ENCODE peak calls at places on chromosomes 11 and 22, in six cellular contexts. One of them, this sample, is unnamed. For H3K27me3, the result is how much of the 10 kb centered on the place peaks cover.

GRCh38 chr11:79419120-79419519 is 21.7 kb downstream of the TENM4 start:
- DNase-seq in esophagus squamous epithelium: no peak
- DNase-seq in brain microvascular endothelial cell: peak
- DNase-seq in fibroblast of lung: peak
- DNase-seq in esophagus muscularis mucosa: no peak
- DNase-seq in tibial nerve: no peak
- DNase-seq in this sample: no peak

GRCh38 chr11:84645988-84646689 is 981.0 kb downstream of the DLG2 start:
- DNase-seq in fibroblast of lung: no peak
- DNase-seq in esophagus squamous epithelium: no peak
- DNase-seq in tibial nerve: no peak
- DNase-seq in esophagus muscularis mucosa: no peak
- DNase-seq in brain microvascular endothelial cell: no peak
- DNase-seq in this sample: no peak

GRCh38 chr11:2983908-2984307 is 8.2 kb downstream of the NAP1L4 start:
- DNase-seq in fibroblast of lung: no peak
- DNase-seq in esophagus squamous epithelium: no peak
- DNase-seq in tibial nerve: no peak
- DNase-seq in brain microvascular endothelial cell: no peak
- DNase-seq in esophagus muscularis mucosa: no peak
- DNase-seq in this sample: no peak

GRCh38 chr11:47234669-47235075 is 13.9 kb downstream of the ACP2 start:
- DNase-seq in brain microvascular endothelial cell: peak
- DNase-seq in esophagus muscularis mucosa: no peak
- DNase-seq in esophagus squamous epithelium: no peak
- DNase-seq in tibial nerve: no peak
- DNase-seq in fibroblast of lung: no peak
- DNase-seq in this sample: no peak

GRCh38 chr22:36578619-36579018 is 49.7 kb upstream of the EIF3D start:
- DNase-seq in tibial nerve: no peak
- DNase-seq in esophagus muscularis mucosa: no peak
- DNase-seq in esophagus squamous epithelium: no peak
- DNase-seq in fibroblast of lung: no peak
- DNase-seq in brain microvascular endothelial cell: no peak
- DNase-seq in this sample: no peak

GRCh38 chr11:64845125-64845735 is 777 bp upstream of the CDC42BPG start:
- DNase-seq in esophagus muscularis mucosa: no peak
- DNase-seq in fibroblast of lung: no peak
- DNase-seq in esophagus squamous epithelium: no peak
- DNase-seq in tibial nerve: no peak
- DNase-seq in brain microvascular endothelial cell: no peak
- DNase-seq in this sample: no peak

GRCh38 chr11:107780775-107781174 is 68.9 kb upstream of the SLN start:
- DNase-seq in esophagus muscularis mucosa: no peak
- DNase-seq in tibial nerve: no peak
- DNase-seq in fibroblast of lung: peak
- DNase-seq in esophagus squamous epithelium: no peak
- DNase-seq in brain microvascular endothelial cell: no peak
- DNase-seq in this sample: no peak

GRCh38 chr11:3147257-3147619 is 17.9 kb downstream of the OSBPL5 start:
- DNase-seq in brain microvascular endothelial cell: no peak
- DNase-seq in esophagus muscularis mucosa: no peak
- DNase-seq in fibroblast of lung: peak
- DNase-seq in tibial nerve: no peak
- DNase-seq in esophagus squamous epithelium: no peak
- DNase-seq in this sample: peak

GRCh38 chr22:50218996-50219727 is 18.4 kb downstream of the SELENOO start:
- DNase-seq in esophagus squamous epithelium: no peak
- DNase-seq in tibial nerve: peak
- DNase-seq in brain microvascular endothelial cell: peak
- DNase-seq in esophagus muscularis mucosa: no peak
- DNase-seq in fibroblast of lung: peak
- DNase-seq in this sample: no peak

GRCh38 chr11:113894421-113894996 is 10.1 kb upstream of the HTR3B start:
- DNase-seq in brain microvascular endothelial cell: no peak
- DNase-seq in tibial nerve: no peak
- DNase-seq in esophagus squamous epithelium: no peak
- DNase-seq in fibroblast of lung: no peak
- DNase-seq in esophagus muscularis mucosa: no peak
- DNase-seq in this sample: peak

GRCh38 chr11:114617157-114618124 is 21.9 kb upstream of the NXPE4 start:
- DNase-seq in fibroblast of lung: no peak
- DNase-seq in brain microvascular endothelial cell: no peak
- DNase-seq in tibial nerve: no peak
- DNase-seq in esophagus squamous epithelium: no peak
- DNase-seq in esophagus muscularis mucosa: peak
- DNase-seq in this sample: no peak

GRCh38 chr11:70170596-70171210 is 32.4 kb upstream of the FADD start:
- DNase-seq in tibial nerve: no peak
- DNase-seq in brain microvascular endothelial cell: no peak
- DNase-seq in esophagus squamous epithelium: no peak
- DNase-seq in fibroblast of lung: no peak
- DNase-seq in esophagus muscularis mucosa: no peak
- DNase-seq in this sample: no peak

GRCh38 chr11:92826136-92826535 is 143.3 kb upstream of the MTNR1B start:
- DNase-seq in esophagus muscularis mucosa: no peak
- DNase-seq in brain microvascular endothelial cell: peak
- DNase-seq in fibroblast of lung: peak
- DNase-seq in esophagus squamous epithelium: no peak
- DNase-seq in tibial nerve: no peak
- DNase-seq in this sample: no peak

GRCh38 chr22:38069372-38070249 is 12.4 kb downstream of the PICK1 start:
- DNase-seq in esophagus muscularis mucosa: no peak
- DNase-seq in tibial nerve: peak
- DNase-seq in esophagus squamous epithelium: no peak
- DNase-seq in fibroblast of lung: peak
- DNase-seq in brain microvascular endothelial cell: peak
- DNase-seq in this sample: peak

GRCh38 chr22:40703731-40704130 is 24.4 kb downstream of the MCHR1 start:
- DNase-seq in esophagus muscularis mucosa: no peak
- DNase-seq in fibroblast of lung: no peak
- DNase-seq in esophagus squamous epithelium: no peak
- DNase-seq in brain microvascular endothelial cell: no peak
- DNase-seq in tibial nerve: no peak
- DNase-seq in this sample: no peak

GRCh38 chr11:100719809-100720221 is 32.7 kb downstream of the ARHGAP42 start:
- DNase-seq in tibial nerve: peak
- DNase-seq in fibroblast of lung: peak
- DNase-seq in esophagus squamous epithelium: no peak
- DNase-seq in brain microvascular endothelial cell: peak
- DNase-seq in esophagus muscularis mucosa: no peak
- DNase-seq in this sample: no peak

GRCh38 chr11:93020248-93021088 is 51.0 kb downstream of the MTNR1B start:
- DNase-seq in brain microvascular endothelial cell: peak
- DNase-seq in fibroblast of lung: peak
- DNase-seq in esophagus muscularis mucosa: no peak
- DNase-seq in esophagus squamous epithelium: no peak
- DNase-seq in tibial nerve: no peak
- DNase-seq in this sample: no peak

GRCh38 chr11:73178681-73179080 is 36.6 kb upstream of the FCHSD2 start:
- DNase-seq in tibial nerve: no peak
- DNase-seq in brain microvascular endothelial cell: no peak
- DNase-seq in esophagus muscularis mucosa: no peak
- DNase-seq in fibroblast of lung: no peak
- DNase-seq in esophagus squamous epithelium: no peak
- DNase-seq in this sample: no peak

GRCh38 chr11:73176892-73177155 is 34.7 kb upstream of the FCHSD2 start:
- DNase-seq in esophagus muscularis mucosa: no peak
- DNase-seq in fibroblast of lung: no peak
- DNase-seq in tibial nerve: no peak
- DNase-seq in brain microvascular endothelial cell: no peak
- DNase-seq in esophagus squamous epithelium: no peak
- DNase-seq in this sample: no peak

GRCh38 chr11:73176145-73176891 is 34.2 kb upstream of the FCHSD2 start:
- DNase-seq in fibroblast of lung: no peak
- DNase-seq in esophagus squamous epithelium: no peak
- DNase-seq in esophagus muscularis mucosa: no peak
- DNase-seq in brain microvascular endothelial cell: no peak
- DNase-seq in tibial nerve: no peak
- DNase-seq in this sample: no peak

GRCh38 chr11:73178092-73178539 is 36.0 kb upstream of the FCHSD2 start:
- DNase-seq in fibroblast of lung: peak
- DNase-seq in brain microvascular endothelial cell: peak
- DNase-seq in esophagus squamous epithelium: peak
- DNase-seq in tibial nerve: peak
- DNase-seq in esophagus muscularis mucosa: peak
- DNase-seq in this sample: peak

GRCh38 chr11:73177380-73178091 is 35.4 kb upstream of the FCHSD2 start:
- DNase-seq in brain microvascular endothelial cell: no peak
- DNase-seq in tibial nerve: no peak
- DNase-seq in esophagus muscularis mucosa: no peak
- DNase-seq in esophagus squamous epithelium: no peak
- DNase-seq in fibroblast of lung: no peak
- DNase-seq in this sample: peak
- H3K27ac ChIP-seq in brain microvascular endothelial cell: no peak
- H3K27ac ChIP-seq in tibial nerve: peak
- H3K27ac ChIP-seq in esophagus muscularis mucosa: peak
- H3K27ac ChIP-seq in esophagus squamous epithelium: peak
- H3K27ac ChIP-seq in fibroblast of lung: no peak
- H3K27ac ChIP-seq in this sample: peak

DNA sequence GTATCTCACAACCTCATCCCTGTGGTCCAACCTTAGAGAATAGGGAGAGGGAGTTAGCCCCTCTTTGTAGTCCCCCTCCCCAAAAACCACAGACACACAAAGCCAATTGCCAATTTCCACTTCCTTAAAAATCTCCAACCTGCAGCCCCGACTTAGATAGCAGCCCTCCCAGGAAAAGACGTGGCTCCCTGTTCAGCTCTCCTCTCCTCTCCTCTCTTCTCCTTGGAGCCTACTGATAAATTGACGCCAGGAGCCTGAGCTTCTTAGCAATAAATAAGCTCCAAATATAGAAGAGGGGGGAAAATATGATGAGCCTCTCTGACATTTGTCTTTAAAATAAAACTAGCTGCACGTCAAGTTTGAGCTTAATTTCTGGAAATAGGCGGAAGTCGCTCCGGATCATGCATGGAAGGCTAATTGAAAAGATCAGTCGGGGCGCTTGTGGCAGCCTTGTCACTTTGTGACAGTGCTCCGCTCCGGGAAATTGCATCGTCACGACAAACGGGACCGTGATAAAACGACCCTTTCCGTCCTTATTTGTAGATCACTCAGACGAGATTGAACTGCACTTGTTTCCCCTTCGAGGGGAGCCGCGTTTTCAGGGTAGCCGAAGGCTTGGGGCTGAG is 7.2 kb downstream of the PAX6 start:
- DNase-seq in tibial nerve: no peak
- DNase-seq in esophagus squamous epithelium: no peak
- DNase-seq in esophagus muscularis mucosa: peak
- DNase-seq in brain microvascular endothelial cell: no peak
- DNase-seq in fibroblast of lung: no peak
- DNase-seq in this sample: no peak
- H3K27me3 ChIP-seq in tibial nerve: under half
- H3K27me3 ChIP-seq in esophagus squamous epithelium: half or more
- H3K27me3 ChIP-seq in esophagus muscularis mucosa: half or more
- H3K27me3 ChIP-seq in brain microvascular endothelial cell: half or more
- H3K27me3 ChIP-seq in fibroblast of lung: half or more
- H3K27me3 ChIP-seq in this sample: half or more

GRCh38 chr11:1030086-1030485 is 6.4 kb downstream of the MUC6 start:
- DNase-seq in brain microvascular endothelial cell: no peak
- DNase-seq in fibroblast of lung: no peak
- DNase-seq in tibial nerve: no peak
- DNase-seq in esophagus squamous epithelium: no peak
- DNase-seq in esophagus muscularis mucosa: no peak
- DNase-seq in this sample: no peak
- TF ChIP-seq CTCF in brain microvascular endothelial cell: no peak
- TF ChIP-seq CTCF in fibroblast of lung: no peak
- TF ChIP-seq CTCF in tibial nerve: no peak
- TF ChIP-seq CTCF in esophagus squamous epithelium: no peak
- TF ChIP-seq CTCF in esophagus muscularis mucosa: no peak
- TF ChIP-seq CTCF in this sample: no peak

DNA sequence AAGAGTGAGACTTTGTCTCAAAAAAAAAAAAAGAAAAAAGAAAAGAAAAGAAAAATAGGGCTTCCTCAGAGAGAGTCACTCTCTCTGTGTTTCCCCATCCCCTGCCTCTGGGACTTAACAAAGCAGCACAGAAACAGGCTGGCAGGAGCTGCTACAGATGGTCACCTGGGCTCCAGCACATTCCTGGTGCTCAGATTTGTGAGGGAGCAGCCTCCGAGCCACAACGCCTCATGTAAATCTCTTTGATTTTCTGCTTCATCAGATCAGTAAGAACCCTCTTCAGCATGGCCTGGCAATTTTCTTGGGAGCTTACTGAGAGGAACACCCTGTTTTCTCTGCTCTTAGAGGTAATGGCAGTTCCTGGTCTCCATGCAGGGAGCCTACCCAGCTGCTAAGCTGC is 15.2 kb upstream of the LDHA start:
- DNase-seq in fibroblast of lung: no peak
- DNase-seq in tibial nerve: no peak
- DNase-seq in esophagus muscularis mucosa: no peak
- DNase-seq in esophagus squamous epithelium: no peak
- DNase-seq in brain microvascular endothelial cell: no peak
- DNase-seq in this sample: no peak
- H3K27ac ChIP-seq in fibroblast of lung: no peak
- H3K27ac ChIP-seq in tibial nerve: no peak
- H3K27ac ChIP-seq in esophagus muscularis mucosa: no peak
- H3K27ac ChIP-seq in esophagus squamous epithelium: no peak
- H3K27ac ChIP-seq in brain microvascular endothelial cell: no peak
- H3K27ac ChIP-seq in this sample: no peak

GRCh38 chr11:1400168-1401000 is 10.7 kb downstream of the BRSK2 start:
- DNase-seq in esophagus muscularis mucosa: no peak
- DNase-seq in esophagus squamous epithelium: no peak
- DNase-seq in tibial nerve: no peak
- DNase-seq in brain microvascular endothelial cell: no peak
- DNase-seq in fibroblast of lung: no peak
- DNase-seq in this sample: no peak

GRCh38 chr11:1397146-1397861 is 7.6 kb downstream of the BRSK2 start:
- DNase-seq in esophagus muscularis mucosa: no peak
- DNase-seq in tibial nerve: no peak
- DNase-seq in esophagus squamous epithelium: no peak
- DNase-seq in brain microvascular endothelial cell: no peak
- DNase-seq in fibroblast of lung: no peak
- DNase-seq in this sample: no peak

GRCh38 chr11:1397862-1398505 is 8.2 kb downstream of the BRSK2 start:
- DNase-seq in esophagus squamous epithelium: no peak
- DNase-seq in esophagus muscularis mucosa: no peak
- DNase-seq in brain microvascular endothelial cell: no peak
- DNase-seq in fibroblast of lung: no peak
- DNase-seq in tibial nerve: no peak
- DNase-seq in this sample: no peak

GRCh38 chr11:1399386-1400167 is 9.8 kb downstream of the BRSK2 start:
- DNase-seq in esophagus muscularis mucosa: no peak
- DNase-seq in fibroblast of lung: no peak
- DNase-seq in esophagus squamous epithelium: no peak
- DNase-seq in tibial nerve: no peak
- DNase-seq in brain microvascular endothelial cell: no peak
- DNase-seq in this sample: no peak

GRCh38 chr11:1398506-1399235 is 8.9 kb downstream of the BRSK2 start:
- DNase-seq in esophagus squamous epithelium: no peak
- DNase-seq in tibial nerve: no peak
- DNase-seq in fibroblast of lung: no peak
- DNase-seq in brain microvascular endothelial cell: no peak
- DNase-seq in esophagus muscularis mucosa: no peak
- DNase-seq in this sample: no peak
- H3K27me3 ChIP-seq in esophagus squamous epithelium: under half
- H3K27me3 ChIP-seq in tibial nerve: under half
- H3K27me3 ChIP-seq in fibroblast of lung: under half
- H3K27me3 ChIP-seq in brain microvascular endothelial cell: under half
- H3K27me3 ChIP-seq in esophagus muscularis mucosa: under half
- H3K27me3 ChIP-seq in this sample: under half

This sample was measured in ascending aorta.